ENCODE peak calls at places on chromosomes 2 and 18, in four cellular contexts. W is NCI-H510A treated with DMSO at 0.1 percent for 48 hours, O is heart left ventricle, K is left ventricle myocardium inferior. T is an unnamed sample.

GRCh38 chr18:76255070-76255683 is 239.9 kb downstream of the ZNF516 start:
- DNase-seq in W (no peak), O (no peak), K (no peak), T (no peak)

GRCh38 chr2:137937246-137937645 is 27.0 kb upstream of the HNMT start:
- DNase-seq in W (no peak), O (no peak), K (no peak), T (no peak)

GRCh38 chr2:235468978-235469694 is 24.7 kb upstream of the AGAP1 start:
- DNase-seq in W (peak), O (no peak), K (no peak), T (no peak)

GRCh38 chr2:7165736-7166135 is 248.5 kb downstream of the RNF144A start:
- DNase-seq in W (no peak), O (no peak), K (no peak), T (no peak)

GRCh38 chr18:10659000-10659399 is 133.2 kb downstream of the NAPG start:
- DNase-seq in W (no peak), O (no peak), K (no peak), T (no peak)

GRCh38 chr2:189466656-189467055 is 25.4 kb downstream of the WDR75 start:
- DNase-seq in W (no peak), O (no peak), K (no peak), T (no peak)

GRCh38 chr2:86003967-86004366 is 101.7 kb downstream of the POLR1A start:
- DNase-seq in W (peak), O (no peak), K (no peak), T (no peak)

GRCh38 chr18:36203360-36203895 is 16.1 kb downstream of the MOCOS start:
- DNase-seq in W (no peak), O (no peak), K (no peak), T (no peak)

GRCh38 chr2:227191367-227191766 is 26.9 kb downstream of the COL4A3 start:
- DNase-seq in W (peak), O (no peak), K (no peak), T (no peak)

GRCh38 chr2:118224144-118224887 is 136.0 kb downstream of the INSIG2 start:
- DNase-seq in W (no peak), O (no peak), K (peak), T (no peak)

GRCh38 chr2:219213026-219213415 is 5.7 kb downstream of the ABCB6 start:
- DNase-seq in W (no peak), O (no peak), K (no peak), T (no peak)

GRCh38 chr2:233079473-233079877 is 19.3 kb downstream of the INPP5D start:
- DNase-seq in W (no peak), O (no peak), K (no peak), T (no peak)

GRCh38 chr2:241391892-241392665 is 36.0 kb downstream of the FARP2 start:
- DNase-seq in W (peak), O (no peak), K (no peak), T (no peak)